ENCODE peak calls at places on chromosomes 13 and 19, in eight cellular contexts. One of them, this sample, is unnamed. For H3K9me3, the result is how much of the 10 kb centered on the place peaks cover.

GRCh38 chr13:25908390-25908789 is 143.4 kb downstream of the SHISA2 start:
- DNase-seq in left ventricle myocardium inferior: no peak
- DNase-seq in fibroblast of lung: no peak
- DNase-seq in OCI-LY7: no peak
- DNase-seq in aorta: no peak
- DNase-seq in Panc1: no peak
- DNase-seq in CD4-positive, CD25-positive, alpha-beta regulatory T cell: no peak
- DNase-seq in GM23248: no peak
- DNase-seq in this sample: no peak

GRCh38 chr19:3368848-3369336 is 2.5 kb downstream of the NFIC start:
- DNase-seq in left ventricle myocardium inferior: no peak
- DNase-seq in fibroblast of lung: peak
- DNase-seq in OCI-LY7: no peak
- DNase-seq in aorta: no peak
- DNase-seq in Panc1: no peak
- DNase-seq in CD4-positive, CD25-positive, alpha-beta regulatory T cell: no peak
- DNase-seq in GM23248: peak
- DNase-seq in this sample: no peak

GRCh38 chr19:27777726-27778125 is 1435.2 kb downstream of the UQCRFS1 start:
- DNase-seq in left ventricle myocardium inferior: no peak
- DNase-seq in fibroblast of lung: no peak
- DNase-seq in OCI-LY7: peak
- DNase-seq in aorta: no peak
- DNase-seq in Panc1: no peak
- DNase-seq in CD4-positive, CD25-positive, alpha-beta regulatory T cell: no peak
- DNase-seq in GM23248: no peak
- DNase-seq in this sample: peak

GRCh38 chr19:28350673-28351072 is 862.3 kb downstream of the UQCRFS1 start:
- DNase-seq in left ventricle myocardium inferior: no peak
- DNase-seq in fibroblast of lung: no peak
- DNase-seq in OCI-LY7: no peak
- DNase-seq in aorta: no peak
- DNase-seq in Panc1: no peak
- DNase-seq in CD4-positive, CD25-positive, alpha-beta regulatory T cell: no peak
- DNase-seq in GM23248: no peak
- DNase-seq in this sample: no peak

GRCh38 chr19:2552859-2553258 is 76.9 kb downstream of the GADD45B start:
- DNase-seq in left ventricle myocardium inferior: peak
- DNase-seq in fibroblast of lung: no peak
- DNase-seq in OCI-LY7: peak
- DNase-seq in aorta: peak
- DNase-seq in Panc1: no peak
- DNase-seq in CD4-positive, CD25-positive, alpha-beta regulatory T cell: peak
- DNase-seq in GM23248: peak
- DNase-seq in this sample: no peak

GRCh38 chr19:41241859-41242258 is 22.3 kb upstream of the HNRNPUL1 start:
- DNase-seq in left ventricle myocardium inferior: no peak
- DNase-seq in fibroblast of lung: no peak
- DNase-seq in OCI-LY7: no peak
- DNase-seq in aorta: no peak
- DNase-seq in Panc1: no peak
- DNase-seq in CD4-positive, CD25-positive, alpha-beta regulatory T cell: no peak
- DNase-seq in GM23248: no peak
- DNase-seq in this sample: no peak

GRCh38 chr19:3984584-3984907 is 717 bp downstream of the EEF2 start:
- DNase-seq in left ventricle myocardium inferior: no peak
- DNase-seq in fibroblast of lung: no peak
- DNase-seq in OCI-LY7: peak
- DNase-seq in aorta: peak
- DNase-seq in Panc1: no peak
- DNase-seq in CD4-positive, CD25-positive, alpha-beta regulatory T cell: no peak
- DNase-seq in GM23248: no peak
- DNase-seq in this sample: no peak

GRCh38 chr13:27401210-27401609 is 23.2 kb upstream of the GTF3A start:
- DNase-seq in left ventricle myocardium inferior: peak
- DNase-seq in fibroblast of lung: no peak
- DNase-seq in OCI-LY7: no peak
- DNase-seq in aorta: peak
- DNase-seq in Panc1: no peak
- DNase-seq in CD4-positive, CD25-positive, alpha-beta regulatory T cell: no peak
- DNase-seq in GM23248: peak
- DNase-seq in this sample: no peak

GRCh38 chr19:5691205-5691929 is 1.3 kb downstream of the RPL36 start:
- DNase-seq in left ventricle myocardium inferior: peak
- DNase-seq in fibroblast of lung: peak
- DNase-seq in OCI-LY7: peak
- DNase-seq in aorta: no peak
- DNase-seq in Panc1: no peak
- DNase-seq in CD4-positive, CD25-positive, alpha-beta regulatory T cell: peak
- DNase-seq in GM23248: peak
- DNase-seq in this sample: no peak

GRCh38 chr13:32033744-32034143 is 2.2 kb downstream of the FRY start:
- DNase-seq in left ventricle myocardium inferior: no peak
- DNase-seq in fibroblast of lung: no peak
- DNase-seq in OCI-LY7: no peak
- DNase-seq in aorta: no peak
- DNase-seq in Panc1: no peak
- DNase-seq in CD4-positive, CD25-positive, alpha-beta regulatory T cell: no peak
- DNase-seq in GM23248: no peak
- DNase-seq in this sample: no peak

GRCh38 chr13:103430368-103430767 is 364.2 kb upstream of the SLC10A2 start:
- DNase-seq in left ventricle myocardium inferior: no peak
- DNase-seq in fibroblast of lung: no peak
- DNase-seq in OCI-LY7: no peak
- DNase-seq in aorta: no peak
- DNase-seq in Panc1: no peak
- DNase-seq in CD4-positive, CD25-positive, alpha-beta regulatory T cell: no peak
- DNase-seq in GM23248: no peak
- DNase-seq in this sample: no peak

GRCh38 chr19:45075215-45076028 is 856 bp downstream of the ZNF296 start:
- DNase-seq in left ventricle myocardium inferior: peak
- DNase-seq in fibroblast of lung: peak
- DNase-seq in OCI-LY7: peak
- DNase-seq in aorta: peak
- DNase-seq in Panc1: no peak
- DNase-seq in CD4-positive, CD25-positive, alpha-beta regulatory T cell: peak
- DNase-seq in GM23248: peak
- DNase-seq in this sample: peak

GRCh38 chr13:78562237-78562889 is 41.0 kb downstream of the POU4F1 start:
- DNase-seq in left ventricle myocardium inferior: no peak
- DNase-seq in fibroblast of lung: no peak
- DNase-seq in OCI-LY7: no peak
- DNase-seq in aorta: no peak
- DNase-seq in Panc1: no peak
- DNase-seq in CD4-positive, CD25-positive, alpha-beta regulatory T cell: no peak
- DNase-seq in GM23248: no peak
- DNase-seq in this sample: no peak

GRCh38 chr19:33143897-33144405 is 12.0 kb downstream of the WDR88 start:
- DNase-seq in left ventricle myocardium inferior: peak
- DNase-seq in fibroblast of lung: peak
- DNase-seq in OCI-LY7: peak
- DNase-seq in aorta: peak
- DNase-seq in Panc1: peak
- DNase-seq in CD4-positive, CD25-positive, alpha-beta regulatory T cell: peak
- DNase-seq in GM23248: peak
- DNase-seq in this sample: peak

GRCh38 chr19:33133438-33134031 is 1.6 kb downstream of the WDR88 start:
- DNase-seq in left ventricle myocardium inferior: no peak
- DNase-seq in fibroblast of lung: no peak
- DNase-seq in OCI-LY7: no peak
- DNase-seq in aorta: no peak
- DNase-seq in Panc1: no peak
- DNase-seq in CD4-positive, CD25-positive, alpha-beta regulatory T cell: no peak
- DNase-seq in GM23248: no peak
- DNase-seq in this sample: no peak

GRCh38 chr19:33134571-33135041 is 2.7 kb downstream of the WDR88 start:
- DNase-seq in left ventricle myocardium inferior: no peak
- DNase-seq in fibroblast of lung: no peak
- DNase-seq in OCI-LY7: no peak
- DNase-seq in aorta: no peak
- DNase-seq in Panc1: no peak
- DNase-seq in CD4-positive, CD25-positive, alpha-beta regulatory T cell: peak
- DNase-seq in GM23248: no peak
- DNase-seq in this sample: no peak

DNA sequence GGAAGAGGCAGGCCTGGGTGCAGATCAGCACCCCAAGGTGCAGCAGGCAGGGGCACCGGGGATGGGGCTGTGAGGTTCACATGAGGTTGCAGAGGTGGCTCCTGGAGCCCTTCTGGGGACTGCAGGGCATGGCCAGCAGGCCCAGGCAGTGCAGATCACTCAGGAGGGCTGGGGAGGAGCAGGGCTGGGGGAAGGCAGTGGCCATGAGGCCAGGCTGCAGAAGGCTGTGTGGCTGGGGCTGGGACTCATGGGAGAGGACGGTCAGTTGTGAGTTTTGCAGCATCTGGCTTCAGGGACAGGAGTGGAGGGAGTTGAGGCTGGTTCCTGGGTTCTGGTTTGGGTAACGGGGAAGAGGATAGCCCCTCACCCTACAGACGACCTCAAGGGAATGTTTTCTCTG is 7.3 kb downstream of the WDR88 start:
- DNase-seq in left ventricle myocardium inferior: no peak
- DNase-seq in fibroblast of lung: no peak
- DNase-seq in OCI-LY7: no peak
- DNase-seq in aorta: no peak
- DNase-seq in Panc1: no peak
- DNase-seq in CD4-positive, CD25-positive, alpha-beta regulatory T cell: no peak
- DNase-seq in GM23248: no peak
- DNase-seq in this sample: no peak
- H3K4me3 ChIP-seq in left ventricle myocardium inferior: no peak
- H3K4me3 ChIP-seq in fibroblast of lung: no peak
- H3K4me3 ChIP-seq in OCI-LY7: no peak
- H3K4me3 ChIP-seq in aorta: no peak
- H3K4me3 ChIP-seq in Panc1: no peak
- H3K4me3 ChIP-seq in CD4-positive, CD25-positive, alpha-beta regulatory T cell: no peak
- H3K4me3 ChIP-seq in GM23248: no peak
- H3K4me3 ChIP-seq in this sample: no peak

GRCh38 chr19:38717051-38717450 is 27.2 kb downstream of the CAPN12 start:
- DNase-seq in left ventricle myocardium inferior: no peak
- DNase-seq in fibroblast of lung: no peak
- DNase-seq in OCI-LY7: no peak
- DNase-seq in aorta: no peak
- DNase-seq in Panc1: no peak
- DNase-seq in CD4-positive, CD25-positive, alpha-beta regulatory T cell: no peak
- DNase-seq in GM23248: no peak
- DNase-seq in this sample: no peak
- H3K27ac ChIP-seq in left ventricle myocardium inferior: peak
- H3K27ac ChIP-seq in fibroblast of lung: no peak
- H3K27ac ChIP-seq in OCI-LY7: no peak
- H3K27ac ChIP-seq in aorta: no peak
- H3K27ac ChIP-seq in Panc1: no peak
- H3K27ac ChIP-seq in CD4-positive, CD25-positive, alpha-beta regulatory T cell: no peak
- H3K27ac ChIP-seq in GM23248: no peak
- H3K27ac ChIP-seq in this sample: no peak

DNA sequence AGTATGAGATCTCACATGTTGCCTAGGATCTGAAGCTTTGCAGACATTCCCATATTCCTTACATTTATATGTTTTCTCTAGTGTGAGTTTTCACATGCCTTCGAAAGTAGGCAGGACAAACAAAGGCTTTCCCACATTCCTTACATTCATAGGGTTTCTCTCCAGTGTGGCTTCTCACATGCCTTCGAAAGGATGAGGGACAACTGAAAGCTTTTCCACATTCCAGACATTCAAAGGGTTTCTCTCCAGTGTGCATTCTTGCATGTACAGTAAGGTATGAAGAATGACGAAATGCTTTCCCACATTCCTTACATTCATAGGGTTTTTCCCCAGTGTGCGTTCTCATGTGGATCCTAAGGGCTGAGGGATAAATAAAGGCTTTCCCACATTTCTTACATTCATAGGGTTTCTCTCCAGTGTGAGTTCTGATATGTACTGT is 14.2 kb downstream of the ZNF699 start:
- DNase-seq in left ventricle myocardium inferior: no peak
- DNase-seq in fibroblast of lung: peak
- DNase-seq in OCI-LY7: no peak
- DNase-seq in aorta: no peak
- DNase-seq in Panc1: no peak
- DNase-seq in CD4-positive, CD25-positive, alpha-beta regulatory T cell: no peak
- DNase-seq in GM23248: no peak
- DNase-seq in this sample: no peak
- H3K9me3 ChIP-seq in left ventricle myocardium inferior: half or more
- H3K9me3 ChIP-seq in fibroblast of lung: under half
- H3K9me3 ChIP-seq in OCI-LY7: half or more
- H3K9me3 ChIP-seq in aorta: under half
- H3K9me3 ChIP-seq in Panc1: half or more
- H3K9me3 ChIP-seq in CD4-positive, CD25-positive, alpha-beta regulatory T cell: half or more
- H3K9me3 ChIP-seq in GM23248: under half
- H3K9me3 ChIP-seq in this sample: under half

GRCh38 chr19:343451-343931 is 1.1 kb downstream of the MIER2 start:
- DNase-seq in left ventricle myocardium inferior: no peak
- DNase-seq in fibroblast of lung: peak
- DNase-seq in OCI-LY7: peak
- DNase-seq in aorta: peak
- DNase-seq in Panc1: no peak
- DNase-seq in CD4-positive, CD25-positive, alpha-beta regulatory T cell: no peak
- DNase-seq in GM23248: peak
- DNase-seq in this sample: no peak

GRCh38 chr19:342801-343421 is 1.7 kb downstream of the MIER2 start:
- DNase-seq in left ventricle myocardium inferior: peak
- DNase-seq in fibroblast of lung: peak
- DNase-seq in OCI-LY7: no peak
- DNase-seq in aorta: peak
- DNase-seq in Panc1: no peak
- DNase-seq in CD4-positive, CD25-positive, alpha-beta regulatory T cell: no peak
- DNase-seq in GM23248: peak
- DNase-seq in this sample: no peak

GRCh38 chr19:343941-344624 is 513 bp downstream of the MIER2 start:
- DNase-seq in left ventricle myocardium inferior: no peak
- DNase-seq in fibroblast of lung: peak
- DNase-seq in OCI-LY7: peak
- DNase-seq in aorta: peak
- DNase-seq in Panc1: no peak
- DNase-seq in CD4-positive, CD25-positive, alpha-beta regulatory T cell: peak
- DNase-seq in GM23248: peak
- DNase-seq in this sample: peak

GRCh38 chr19:344625-345319 is at the start of gene MIER2:
- DNase-seq in left ventricle myocardium inferior: peak
- DNase-seq in fibroblast of lung: peak
- DNase-seq in OCI-LY7: peak
- DNase-seq in aorta: peak
- DNase-seq in Panc1: no peak
- DNase-seq in CD4-positive, CD25-positive, alpha-beta regulatory T cell: peak
- DNase-seq in GM23248: peak
- DNase-seq in this sample: peak

DNA sequence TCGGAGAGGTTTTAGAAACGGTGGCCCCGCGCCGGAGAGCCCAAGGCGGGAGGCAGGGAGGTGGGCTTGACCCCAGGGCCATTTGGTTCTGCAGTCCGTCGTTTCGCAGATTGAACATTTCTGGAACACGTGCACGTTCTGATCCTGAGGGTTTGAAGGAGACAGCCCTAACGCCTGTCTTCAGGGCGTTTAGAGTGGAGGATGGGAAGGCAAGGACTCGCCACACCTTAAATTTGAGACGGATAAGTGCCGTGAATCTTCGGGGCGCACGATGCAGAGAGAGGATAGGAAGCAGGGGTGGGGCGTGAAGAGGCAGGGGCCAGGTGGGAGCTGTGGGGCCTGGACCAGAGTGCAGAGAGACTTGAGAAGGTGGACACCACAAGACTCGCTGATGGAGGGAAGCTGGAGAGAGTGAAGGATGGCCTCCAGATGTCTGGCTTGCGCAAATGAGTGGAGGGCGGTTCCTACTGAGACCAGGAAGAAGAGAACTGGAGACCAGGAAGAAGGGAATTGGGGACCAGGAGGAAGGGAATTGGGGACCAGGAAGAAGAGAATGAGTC is 804 bp upstream of the MIER2 start:
- DNase-seq in left ventricle myocardium inferior: no peak
- DNase-seq in fibroblast of lung: no peak
- DNase-seq in OCI-LY7: no peak
- DNase-seq in aorta: peak
- DNase-seq in Panc1: no peak
- DNase-seq in CD4-positive, CD25-positive, alpha-beta regulatory T cell: no peak
- DNase-seq in GM23248: peak
- DNase-seq in this sample: no peak
- H3K4me3 ChIP-seq in left ventricle myocardium inferior: peak
- H3K4me3 ChIP-seq in fibroblast of lung: no peak
- H3K4me3 ChIP-seq in OCI-LY7: peak
- H3K4me3 ChIP-seq in aorta: no peak
- H3K4me3 ChIP-seq in Panc1: peak
- H3K4me3 ChIP-seq in CD4-positive, CD25-positive, alpha-beta regulatory T cell: peak
- H3K4me3 ChIP-seq in GM23248: no peak
- H3K4me3 ChIP-seq in this sample: no peak